ENCODE peak calls at places on chromosomes 11 and 22, in nine cellular contexts. One of them, this sample, is unnamed.

GRCh38 chr11:9895016-9895415 is 231.1 kb downstream of the SWAP70 start:
- DNase-seq in mesothelial cell of epicardium: no peak
- DNase-seq in globus pallidus: no peak
- DNase-seq in NCI-H460: no peak
- DNase-seq in SK-MEL-5: peak; percentile 42
- DNase-seq in posterior vena cava: no peak
- DNase-seq in amygdala: no peak
- DNase-seq in amniotic stem cell: no peak
- DNase-seq in endothelial cell: no peak
- DNase-seq in this sample: no peak

GRCh38 chr22:36818010-36818642 is 1.3 kb upstream of the PVALB start:
- DNase-seq in NCI-H460: no peak
- DNase-seq in posterior vena cava: no peak
- DNase-seq in amniotic stem cell: no peak
- DNase-seq in mesothelial cell of epicardium: no peak
- DNase-seq in SK-MEL-5: no peak
- DNase-seq in amygdala: no peak
- DNase-seq in endothelial cell: no peak
- DNase-seq in globus pallidus: no peak
- DNase-seq in this sample: no peak

GRCh38 chr22:27400811-27401210 is 400.7 kb downstream of the MN1 start:
- DNase-seq in globus pallidus: no peak
- DNase-seq in SK-MEL-5: no peak
- DNase-seq in amygdala: no peak
- DNase-seq in NCI-H460: no peak
- DNase-seq in amniotic stem cell: no peak
- DNase-seq in endothelial cell: no peak
- DNase-seq in posterior vena cava: no peak
- DNase-seq in mesothelial cell of epicardium: no peak
- DNase-seq in this sample: no peak

GRCh38 chr22:39234867-39235687 is 9.7 kb downstream of the PDGFB start:
- DNase-seq in amniotic stem cell: no peak
- DNase-seq in endothelial cell: no peak
- DNase-seq in globus pallidus: no peak
- DNase-seq in NCI-H460: no peak
- DNase-seq in amygdala: no peak
- DNase-seq in mesothelial cell of epicardium: no peak
- DNase-seq in posterior vena cava: no peak
- DNase-seq in SK-MEL-5: no peak
- DNase-seq in this sample: peak; percentile 63

GRCh38 chr11:9065614-9066431 is 25.6 kb downstream of the SCUBE2 start:
- DNase-seq in amniotic stem cell: no peak
- DNase-seq in amygdala: no peak
- DNase-seq in NCI-H460: no peak
- DNase-seq in SK-MEL-5: no peak
- DNase-seq in globus pallidus: no peak
- DNase-seq in endothelial cell: no peak
- DNase-seq in mesothelial cell of epicardium: no peak
- DNase-seq in posterior vena cava: no peak
- DNase-seq in this sample: no peak

GRCh38 chr22:36998620-36999351 is 20.5 kb downstream of the TST start:
- DNase-seq in amygdala: no peak
- DNase-seq in posterior vena cava: peak; percentile 10
- DNase-seq in globus pallidus: no peak
- DNase-seq in SK-MEL-5: no peak
- DNase-seq in amniotic stem cell: no peak
- DNase-seq in mesothelial cell of epicardium: no peak
- DNase-seq in NCI-H460: no peak
- DNase-seq in endothelial cell: no peak
- DNase-seq in this sample: no peak

GRCh38 chr11:83671295-83671694 is 385.1 kb upstream of the CCDC90B start:
- DNase-seq in SK-MEL-5: no peak
- DNase-seq in endothelial cell: no peak
- DNase-seq in globus pallidus: no peak
- DNase-seq in amniotic stem cell: no peak
- DNase-seq in mesothelial cell of epicardium: no peak
- DNase-seq in amygdala: no peak
- DNase-seq in NCI-H460: no peak
- DNase-seq in posterior vena cava: no peak
- DNase-seq in this sample: no peak

GRCh38 chr11:62493801-62494200 is 52.8 kb downstream of the AHNAK start:
- DNase-seq in NCI-H460: no peak
- DNase-seq in amygdala: no peak
- DNase-seq in posterior vena cava: no peak
- DNase-seq in amniotic stem cell: no peak
- DNase-seq in SK-MEL-5: no peak
- DNase-seq in mesothelial cell of epicardium: no peak
- DNase-seq in globus pallidus: no peak
- DNase-seq in endothelial cell: no peak
- DNase-seq in this sample: no peak

GRCh38 chr11:119284344-119285157 is 32.4 kb downstream of the MCAM start:
- DNase-seq in amygdala: no peak
- DNase-seq in endothelial cell: no peak
- DNase-seq in posterior vena cava: no peak
- DNase-seq in SK-MEL-5: peak; percentile 60
- DNase-seq in mesothelial cell of epicardium: no peak
- DNase-seq in amniotic stem cell: no peak
- DNase-seq in NCI-H460: peak; percentile 27
- DNase-seq in globus pallidus: peak; percentile 26
- DNase-seq in this sample: peak; percentile 33

GRCh38 chr11:2212411-2213251 is 41.0 kb upstream of the TH start:
- DNase-seq in posterior vena cava: peak; percentile 65
- DNase-seq in amniotic stem cell: no peak
- DNase-seq in SK-MEL-5: no peak
- DNase-seq in mesothelial cell of epicardium: peak; percentile 37
- DNase-seq in globus pallidus: no peak
- DNase-seq in NCI-H460: no peak
- DNase-seq in amygdala: no peak
- DNase-seq in endothelial cell: no peak
- DNase-seq in this sample: no peak

GRCh38 chr11:133950874-133951483 is 5.8 kb downstream of the IGSF9B start:
- DNase-seq in NCI-H460: no peak
- DNase-seq in mesothelial cell of epicardium: no peak
- DNase-seq in posterior vena cava: no peak
- DNase-seq in SK-MEL-5: no peak
- DNase-seq in endothelial cell: no peak
- DNase-seq in amniotic stem cell: no peak
- DNase-seq in amygdala: no peak
- DNase-seq in globus pallidus: no peak
- DNase-seq in this sample: no peak

GRCh38 chr11:124812876-124813275 is 12.7 kb upstream of the MSANTD2 start:
- DNase-seq in endothelial cell: no peak
- DNase-seq in amniotic stem cell: no peak
- DNase-seq in SK-MEL-5: no peak
- DNase-seq in posterior vena cava: no peak
- DNase-seq in globus pallidus: no peak
- DNase-seq in mesothelial cell of epicardium: no peak
- DNase-seq in NCI-H460: no peak
- DNase-seq in amygdala: no peak
- DNase-seq in this sample: no peak

GRCh38 chr11:36362902-36363301 is 66.8 kb downstream of the PRR5L start:
- DNase-seq in globus pallidus: no peak
- DNase-seq in SK-MEL-5: no peak
- DNase-seq in NCI-H460: no peak
- DNase-seq in endothelial cell: no peak
- DNase-seq in amygdala: no peak
- DNase-seq in posterior vena cava: no peak
- DNase-seq in amniotic stem cell: no peak
- DNase-seq in mesothelial cell of epicardium: no peak
- DNase-seq in this sample: peak; percentile 46

GRCh38 chr11:126790550-126790981 is 210.0 kb downstream of the KIRREL3 start:
- DNase-seq in globus pallidus: peak; percentile 86
- DNase-seq in amygdala: peak; percentile 37
- DNase-seq in endothelial cell: no peak
- DNase-seq in amniotic stem cell: peak; percentile 67
- DNase-seq in NCI-H460: no peak
- DNase-seq in mesothelial cell of epicardium: no peak
- DNase-seq in posterior vena cava: no peak
- DNase-seq in SK-MEL-5: peak; percentile 0
- DNase-seq in this sample: no peak

GRCh38 chr22:46971141-46971775 is 208.8 kb downstream of the TBC1D22A start:
- DNase-seq in globus pallidus: peak; percentile 48
- DNase-seq in SK-MEL-5: peak; percentile 49
- DNase-seq in mesothelial cell of epicardium: no peak
- DNase-seq in amniotic stem cell: no peak
- DNase-seq in endothelial cell: peak; percentile 51
- DNase-seq in amygdala: no peak
- DNase-seq in NCI-H460: no peak
- DNase-seq in posterior vena cava: peak; percentile 82
- DNase-seq in this sample: no peak

GRCh38 chr22:22182990-22183264 is 61.7 kb upstream of the VPREB1 start:
- DNase-seq in mesothelial cell of epicardium: no peak
- DNase-seq in endothelial cell: no peak
- DNase-seq in posterior vena cava: no peak
- DNase-seq in amygdala: no peak
- DNase-seq in SK-MEL-5: no peak
- DNase-seq in globus pallidus: no peak
- DNase-seq in NCI-H460: no peak
- DNase-seq in amniotic stem cell: no peak
- DNase-seq in this sample: no peak

GRCh38 chr11:71447791-71448256 is 369 bp downstream of the DHCR7 start:
- DNase-seq in NCI-H460: no peak
- DNase-seq in SK-MEL-5: no peak
- DNase-seq in posterior vena cava: no peak
- DNase-seq in endothelial cell: peak; percentile 58
- DNase-seq in amygdala: no peak
- DNase-seq in globus pallidus: no peak
- DNase-seq in mesothelial cell of epicardium: peak; percentile 77
- DNase-seq in amniotic stem cell: no peak
- DNase-seq in this sample: no peak

GRCh38 chr11:64226507-64227051 is 505 bp downstream of the NUDT22 start:
- DNase-seq in endothelial cell: no peak
- DNase-seq in NCI-H460: no peak
- DNase-seq in mesothelial cell of epicardium: no peak
- DNase-seq in amniotic stem cell: no peak
- DNase-seq in amygdala: no peak
- DNase-seq in posterior vena cava: peak; percentile 89
- DNase-seq in SK-MEL-5: no peak
- DNase-seq in globus pallidus: peak; percentile 46
- DNase-seq in this sample: peak; percentile 59

GRCh38 chr11:26522912-26523610 is 49.0 kb downstream of the MUC15 start:
- DNase-seq in amygdala: no peak
- DNase-seq in posterior vena cava: no peak
- DNase-seq in SK-MEL-5: peak; percentile 49
- DNase-seq in NCI-H460: no peak
- DNase-seq in endothelial cell: no peak
- DNase-seq in mesothelial cell of epicardium: no peak
- DNase-seq in globus pallidus: no peak
- DNase-seq in amniotic stem cell: no peak
- DNase-seq in this sample: peak; percentile 18

GRCh38 chr11:96122601-96123044 is 198.7 kb upstream of the MTMR2 start:
- DNase-seq in endothelial cell: no peak
- DNase-seq in mesothelial cell of epicardium: no peak
- DNase-seq in NCI-H460: no peak
- DNase-seq in posterior vena cava: no peak
- DNase-seq in globus pallidus: no peak
- DNase-seq in amniotic stem cell: no peak
- DNase-seq in amygdala: no peak
- DNase-seq in SK-MEL-5: peak; percentile 38
- DNase-seq in this sample: no peak

GRCh38 chr11:130088909-130089668 is 19.4 kb downstream of the APLP2 start:
- DNase-seq in mesothelial cell of epicardium: no peak
- DNase-seq in globus pallidus: no peak
- DNase-seq in posterior vena cava: no peak
- DNase-seq in endothelial cell: no peak
- DNase-seq in SK-MEL-5: no peak
- DNase-seq in NCI-H460: no peak
- DNase-seq in amygdala: no peak
- DNase-seq in amniotic stem cell: no peak
- DNase-seq in this sample: no peak

GRCh38 chr11:44989831-44990566 is 39.3 kb upstream of the TP53I11 start:
- DNase-seq in endothelial cell: no peak
- DNase-seq in posterior vena cava: peak; percentile 41
- DNase-seq in amniotic stem cell: no peak
- DNase-seq in mesothelial cell of epicardium: peak; percentile 25
- DNase-seq in SK-MEL-5: no peak
- DNase-seq in amygdala: no peak
- DNase-seq in globus pallidus: no peak
- DNase-seq in NCI-H460: no peak
- DNase-seq in this sample: no peak

GRCh38 chr11:44804449-44805151 is 77.8 kb downstream of the TSPAN18 start:
- DNase-seq in amygdala: no peak
- DNase-seq in amniotic stem cell: no peak
- DNase-seq in endothelial cell: no peak
- DNase-seq in globus pallidus: no peak
- DNase-seq in mesothelial cell of epicardium: no peak
- DNase-seq in posterior vena cava: no peak
- DNase-seq in NCI-H460: no peak
- DNase-seq in SK-MEL-5: no peak
- DNase-seq in this sample: no peak

GRCh38 chr11:11966826-11967668 is 41.4 kb downstream of the DKK3 start:
- DNase-seq in endothelial cell: peak; percentile 83
- DNase-seq in globus pallidus: peak; percentile 69
- DNase-seq in NCI-H460: peak; percentile 49
- DNase-seq in posterior vena cava: peak; percentile 89
- DNase-seq in mesothelial cell of epicardium: peak; percentile 69
- DNase-seq in amygdala: peak; percentile 56
- DNase-seq in amniotic stem cell: no peak
- DNase-seq in SK-MEL-5: peak; percentile 80
- DNase-seq in this sample: peak; percentile 62

GRCh38 chr11:20260307-20260706 is 100.0 kb upstream of the DBX1 start:
- DNase-seq in amniotic stem cell: no peak
- DNase-seq in globus pallidus: no peak
- DNase-seq in mesothelial cell of epicardium: no peak
- DNase-seq in posterior vena cava: no peak
- DNase-seq in endothelial cell: no peak
- DNase-seq in NCI-H460: no peak
- DNase-seq in SK-MEL-5: no peak
- DNase-seq in amygdala: no peak
- DNase-seq in this sample: no peak

GRCh38 chr11:27694992-27695391 is 5.3 kb downstream of the BDNF start:
- DNase-seq in amniotic stem cell: no peak
- DNase-seq in SK-MEL-5: peak; percentile 51
- DNase-seq in NCI-H460: no peak
- DNase-seq in mesothelial cell of epicardium: no peak
- DNase-seq in amygdala: no peak
- DNase-seq in posterior vena cava: no peak
- DNase-seq in globus pallidus: no peak
- DNase-seq in endothelial cell: no peak
- DNase-seq in this sample: peak; percentile 38

GRCh38 chr11:120643254-120643653 is 131.7 kb downstream of the GRIK4 start:
- DNase-seq in amniotic stem cell: no peak
- DNase-seq in posterior vena cava: peak; percentile 31
- DNase-seq in amygdala: no peak
- DNase-seq in mesothelial cell of epicardium: no peak
- DNase-seq in SK-MEL-5: no peak
- DNase-seq in endothelial cell: no peak
- DNase-seq in globus pallidus: no peak
- DNase-seq in NCI-H460: no peak
- DNase-seq in this sample: no peak

GRCh38 chr11:72702096-72702495 is 27.9 kb upstream of the PDE2A start:
- DNase-seq in SK-MEL-5: no peak
- DNase-seq in mesothelial cell of epicardium: no peak
- DNase-seq in endothelial cell: no peak
- DNase-seq in amygdala: no peak
- DNase-seq in NCI-H460: no peak
- DNase-seq in globus pallidus: no peak
- DNase-seq in posterior vena cava: no peak
- DNase-seq in amniotic stem cell: no peak
- DNase-seq in this sample: no peak

GRCh38 chr11:126175261-126175885 is 36.1 kb downstream of the RPUSD4 start:
- DNase-seq in mesothelial cell of epicardium: no peak
- DNase-seq in endothelial cell: no peak
- DNase-seq in amygdala: no peak
- DNase-seq in SK-MEL-5: no peak
- DNase-seq in globus pallidus: no peak
- DNase-seq in NCI-H460: no peak
- DNase-seq in amniotic stem cell: no peak
- DNase-seq in posterior vena cava: no peak
- DNase-seq in this sample: no peak

GRCh38 chr22:48993655-48994054 is 834.0 kb downstream of the BRD1 start:
- DNase-seq in globus pallidus: no peak
- DNase-seq in endothelial cell: no peak
- DNase-seq in mesothelial cell of epicardium: no peak
- DNase-seq in NCI-H460: no peak
- DNase-seq in SK-MEL-5: no peak
- DNase-seq in amniotic stem cell: no peak
- DNase-seq in amygdala: no peak
- DNase-seq in posterior vena cava: no peak
- DNase-seq in this sample: no peak

This sample was measured in LoVo.